ENCODE peak calls at places on chromosomes 13 and 19, in eight cellular contexts. N is naive thymus-derived CD8-positive, alpha-beta T cell; D is stimulated activated CD4-positive, alpha-beta T cell treated with anti-CD3 and anti-CD28 coated beads, TNF-alpha, amount 100 ng/mL, for 48 hours; R is activated CD4-positive, alpha-beta T cell treated with anti-CD3 and anti-CD28 coated beads, Interleukin-2, amount 50 U/mL, for 24 hours; G is ELR; P is activated CD8-positive, alpha-beta T cell treated with anti-CD3 and anti-CD28 coated beads for 36 hours; A is left ventricle myocardium superior; F is psoas muscle. W is an unnamed sample.

GRCh38 chr19:4870025-4870700 is 2.7 kb upstream of the PLIN3 start:
- DNase-seq in F (peak; percentile 76), N (no peak), D (no peak), A (peak; percentile 38), R (no peak), G (peak; percentile 99), P (peak; percentile 61), W (peak; percentile 68)

GRCh38 chr19:48461982-48462655 is 6.7 kb downstream of the KCNJ14 start:
- DNase-seq in A (no peak), G (peak; percentile 44), N (no peak), F (peak; percentile 51), P (peak; percentile 31), D (no peak), R (no peak), W (no peak)

GRCh38 chr13:107375701-107376350 is 807.9 kb upstream of the ARGLU1 start:
- DNase-seq in G (no peak), R (no peak), F (no peak), P (no peak), A (no peak), D (no peak), N (no peak), W (no peak)

GRCh38 chr13:49410006-49410405 is 33.9 kb downstream of the CAB39L start:
- DNase-seq in D (no peak), G (no peak), R (no peak), P (no peak), A (no peak), N (no peak), F (no peak), W (no peak)

GRCh38 chr19:12112701-12113100 is 27.4 kb downstream of the ZNF20 start:
- DNase-seq in D (peak; percentile 10), F (no peak), N (no peak), G (no peak), R (no peak), A (no peak), P (peak; percentile 49), W (no peak)

GRCh38 chr19:28554321-28555091 is 658.4 kb downstream of the UQCRFS1 start:
- DNase-seq in A (no peak), G (no peak), P (no peak), D (no peak), N (no peak), R (no peak), F (no peak), W (no peak)

GRCh38 chr13:68727788-68728187 is 1379.8 kb upstream of the ATXN8OS start:
- DNase-seq in F (no peak), G (no peak), N (no peak), P (no peak), A (no peak), D (no peak), R (no peak), W (no peak)

GRCh38 chr19:40717325-40717879 is 490 bp downstream of the ITPKC start:
- DNase-seq in A (no peak), R (no peak), D (no peak), N (no peak), G (no peak), F (no peak), P (no peak), W (no peak)

GRCh38 chr13:106753241-106753640 is 185.3 kb upstream of the ARGLU1 start:
- DNase-seq in R (no peak), G (no peak), F (no peak), P (no peak), N (no peak), A (no peak), D (no peak), W (peak; percentile 29)

GRCh38 chr19:35882074-35882832 is 13.9 kb downstream of the APLP1 start:
- DNase-seq in P (peak; percentile 54), N (peak; percentile 71), D (no peak), G (peak; percentile 76), R (no peak), A (no peak), F (no peak), W (no peak)

GRCh38 chr19:44303305-44303704 is 1.5 kb downstream of the ZNF235 start:
- DNase-seq in D (no peak), F (no peak), P (no peak), R (no peak), A (no peak), G (peak; percentile 24), N (no peak), W (no peak)

GRCh38 chr19:51461723-51462161 is 3.5 kb upstream of the SIGLEC8 start:
- DNase-seq in N (no peak), D (no peak), P (no peak), R (no peak), A (peak; percentile 33), F (no peak), G (no peak), W (no peak)

GRCh38 chr19:31095100-31095804 is 254.0 kb downstream of the TSHZ3 start:
- DNase-seq in F (no peak), P (no peak), N (no peak), R (no peak), A (no peak), G (no peak), D (no peak), W (no peak)

GRCh38 chr13:32045963-32046785 is 14.6 kb downstream of the FRY start:
- DNase-seq in R (no peak), D (no peak), F (no peak), P (peak; percentile 20), N (no peak), A (no peak), G (no peak), W (no peak)

GRCh38 chr13:60009300-60010248 is 154.2 kb downstream of the DIAPH3 start:
- DNase-seq in A (no peak), N (no peak), P (no peak), F (no peak), D (no peak), G (no peak), R (no peak), W (no peak)

GRCh38 chr13:74288361-74288911 is 154.2 kb upstream of the KLF12 start:
- DNase-seq in R (no peak), P (peak; percentile 36), G (no peak), N (no peak), F (no peak), A (peak; percentile 45), D (no peak), W (peak; percentile 53)

GRCh38 chr19:4206818-4207484 is 22.4 kb upstream of the EBI3 start:
- DNase-seq in G (peak; percentile 67), F (no peak), R (no peak), A (no peak), D (no peak), N (no peak), P (no peak), W (no peak)

GRCh38 chr13:112881656-112882554 is 87.1 kb upstream of the MCF2L start:
- DNase-seq in N (no peak), D (no peak), G (no peak), P (no peak), F (peak; percentile 36), R (no peak), A (no peak), W (no peak)

GRCh38 chr13:74205313-74205690 is 71.1 kb upstream of the KLF12 start:
- DNase-seq in P (no peak), D (no peak), A (no peak), N (no peak), R (no peak), F (no peak), G (peak; percentile 55), W (no peak)

GRCh38 chr13:78660130-78660857 is 1.3 kb upstream of the OBI1 start:
- DNase-seq in N (no peak), A (peak; percentile 33), D (no peak), F (peak; percentile 44), G (no peak), R (no peak), P (peak; percentile 31), W (no peak)

GRCh38 chr13:54489359-54489758 is 1460.7 kb downstream of the OLFM4 start:
- DNase-seq in G (no peak), D (no peak), A (no peak), P (no peak), N (no peak), F (no peak), R (no peak), W (no peak)

GRCh38 chr19:3474015-3474414 is 6.3 kb downstream of the SMIM24 start:
- DNase-seq in F (no peak), R (no peak), A (no peak), D (no peak), N (no peak), P (no peak), G (no peak), W (no peak)

GRCh38 chr19:38840583-38840968 is 9.0 kb upstream of the ECH1 start:
- DNase-seq in F (peak; percentile 70), R (no peak), P (no peak), G (no peak), N (no peak), A (no peak), D (no peak), W (no peak)